ENCODE peak calls at places on chromosomes 2 and 18, in four cellular contexts. One of them, this sample, is unnamed.

GRCh38 chr2:189302274-189302948 is 122.8 kb upstream of the COL5A2 start:
- DNase-seq in HepG2: peak; percentile 5
- DNase-seq in HCT116: no peak
- DNase-seq in K562: no peak
- DNase-seq in this sample: no peak

GRCh38 chr2:166775176-166775575 is 113.1 kb upstream of the XIRP2 start:
- DNase-seq in HepG2: no peak
- DNase-seq in HCT116: no peak
- DNase-seq in K562: no peak
- DNase-seq in this sample: no peak

GRCh38 chr2:240931319-240931949 is 25.3 kb downstream of the CROCC2 start:
- DNase-seq in HepG2: no peak
- DNase-seq in HCT116: no peak
- DNase-seq in K562: no peak
- DNase-seq in this sample: no peak

GRCh38 chr2:174878537-174879147 is 114.4 kb upstream of the CHRNA1 start:
- DNase-seq in HepG2: no peak
- DNase-seq in HCT116: no peak
- DNase-seq in K562: no peak
- DNase-seq in this sample: no peak

GRCh38 chr2:28639836-28640235 is 111.8 kb upstream of the PPP1CB start:
- DNase-seq in HepG2: peak; percentile 75
- DNase-seq in HCT116: no peak
- DNase-seq in K562: no peak
- DNase-seq in this sample: no peak

GRCh38 chr2:73243884-73244570 is 9.9 kb downstream of the CCT7 start:
- DNase-seq in HepG2: no peak
- DNase-seq in HCT116: no peak
- DNase-seq in K562: peak; percentile 20
- DNase-seq in this sample: no peak

GRCh38 chr18:63119647-63120046 is 199.9 kb downstream of the BCL2 start:
- DNase-seq in HepG2: peak; percentile 6
- DNase-seq in HCT116: peak; percentile 31
- DNase-seq in K562: peak; percentile 4
- DNase-seq in this sample: no peak

GRCh38 chr18:26487437-26487836 is 60.9 kb downstream of the KCTD1 start:
- DNase-seq in HepG2: peak; percentile 63
- DNase-seq in HCT116: no peak
- DNase-seq in K562: no peak
- DNase-seq in this sample: no peak

GRCh38 chr2:239033801-239034560 is 186.1 kb downstream of the TWIST2 start:
- DNase-seq in HepG2: no peak
- DNase-seq in HCT116: no peak
- DNase-seq in K562: no peak
- DNase-seq in this sample: no peak

GRCh38 chr2:15763822-15764682 is 172.4 kb downstream of the DDX1 start:
- DNase-seq in HepG2: no peak
- DNase-seq in HCT116: no peak
- DNase-seq in K562: peak; percentile 31
- DNase-seq in this sample: peak; percentile 10

GRCh38 chr2:53095664-53096063 is 671.9 kb upstream of the CHAC2 start:
- DNase-seq in HepG2: no peak
- DNase-seq in HCT116: no peak
- DNase-seq in K562: no peak
- DNase-seq in this sample: no peak

GRCh38 chr2:205776139-205776538 is 93.8 kb downstream of the NRP2 start:
- DNase-seq in HepG2: peak; percentile 62
- DNase-seq in HCT116: peak; percentile 55
- DNase-seq in K562: peak; percentile 56
- DNase-seq in this sample: peak; percentile 64

GRCh38 chr2:37604716-37605115 is 66.7 kb downstream of the CDC42EP3 start:
- DNase-seq in HepG2: no peak
- DNase-seq in HCT116: no peak
- DNase-seq in K562: no peak
- DNase-seq in this sample: no peak

GRCh38 chr2:232761301-232761907 is 15.0 kb downstream of the KCNJ13 start:
- DNase-seq in HepG2: peak; percentile 46
- DNase-seq in HCT116: peak; percentile 28
- DNase-seq in K562: peak; percentile 17
- DNase-seq in this sample: no peak

GRCh38 chr2:176129013-176129796 is at the start of gene HOXD8:
- DNase-seq in HepG2: no peak
- DNase-seq in HCT116: peak; percentile 59
- DNase-seq in K562: peak; percentile 26
- DNase-seq in this sample: no peak
- TF ChIP-seq FOSL1 in HepG2: no peak
- TF ChIP-seq FOSL1 in HCT116: no peak
- TF ChIP-seq FOSL1 in K562: no peak
- TF ChIP-seq FOSL1 in this sample: no peak

GRCh38 chr2:71157124-71157802 is 26.8 kb downstream of the MPHOSPH10 start:
- DNase-seq in HepG2: peak; percentile 41
- DNase-seq in HCT116: peak; percentile 19
- DNase-seq in K562: peak; percentile 71
- DNase-seq in this sample: peak; percentile 43
- TF ChIP-seq ZNF274 in HepG2: no peak
- TF ChIP-seq ZNF274 in HCT116: no peak
- TF ChIP-seq ZNF274 in K562: no peak
- TF ChIP-seq ZNF274 in this sample: no peak

GRCh38 chr2:222945887-222946286 is 85.1 kb downstream of the ACSL3 start:
- DNase-seq in HepG2: no peak
- DNase-seq in HCT116: no peak
- DNase-seq in K562: no peak
- DNase-seq in this sample: no peak
- TF ChIP-seq FOSL1 in HepG2: no peak
- TF ChIP-seq FOSL1 in HCT116: no peak
- TF ChIP-seq FOSL1 in K562: no peak
- TF ChIP-seq FOSL1 in this sample: no peak

DNA sequence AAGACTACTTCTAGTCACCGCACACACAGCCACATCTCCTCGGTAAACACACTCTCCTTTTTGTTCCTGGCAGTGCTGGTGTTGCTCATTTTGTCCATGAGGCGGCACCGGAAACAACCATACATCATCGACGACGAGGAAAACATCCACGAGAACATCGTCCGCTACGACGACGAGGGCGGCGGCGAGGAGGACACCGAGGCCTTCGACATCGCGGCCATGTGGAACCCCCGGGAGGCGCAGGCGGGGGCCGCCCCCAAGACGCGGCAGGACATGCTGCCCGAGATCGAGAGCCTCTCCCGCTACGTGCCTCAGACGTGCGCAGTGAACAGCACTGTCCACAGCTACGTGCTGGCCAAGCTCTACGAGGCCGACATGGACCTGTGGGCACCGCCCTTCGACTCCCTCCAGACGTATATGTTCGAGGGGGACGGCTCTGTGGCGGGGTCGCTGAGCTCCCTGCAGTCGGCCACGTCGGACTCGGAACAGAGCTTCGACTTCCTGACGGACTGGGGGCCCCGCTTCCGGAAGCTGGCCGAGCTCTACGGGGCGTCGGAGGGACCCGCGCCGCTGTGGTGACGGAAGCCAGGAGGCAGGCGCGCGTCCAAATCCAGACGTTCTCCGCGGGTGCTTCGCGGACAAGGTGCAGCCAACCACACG is 221.0 kb downstream of the CDH20 start:
- DNase-seq in HepG2: no peak
- DNase-seq in HCT116: no peak
- DNase-seq in K562: no peak
- DNase-seq in this sample: no peak
- TF ChIP-seq ZNF274 in HepG2: no peak
- TF ChIP-seq ZNF274 in HCT116: no peak
- TF ChIP-seq ZNF274 in K562: no peak
- TF ChIP-seq ZNF274 in this sample: no peak

GRCh38 chr2:72147971-72148369 is 308 bp upstream of the CYP26B1 start:
- DNase-seq in HepG2: no peak
- DNase-seq in HCT116: no peak
- DNase-seq in K562: no peak
- DNase-seq in this sample: no peak
- TF ChIP-seq FOSL1 in HepG2: no peak
- TF ChIP-seq FOSL1 in HCT116: no peak
- TF ChIP-seq FOSL1 in K562: no peak
- TF ChIP-seq FOSL1 in this sample: no peak

DNA sequence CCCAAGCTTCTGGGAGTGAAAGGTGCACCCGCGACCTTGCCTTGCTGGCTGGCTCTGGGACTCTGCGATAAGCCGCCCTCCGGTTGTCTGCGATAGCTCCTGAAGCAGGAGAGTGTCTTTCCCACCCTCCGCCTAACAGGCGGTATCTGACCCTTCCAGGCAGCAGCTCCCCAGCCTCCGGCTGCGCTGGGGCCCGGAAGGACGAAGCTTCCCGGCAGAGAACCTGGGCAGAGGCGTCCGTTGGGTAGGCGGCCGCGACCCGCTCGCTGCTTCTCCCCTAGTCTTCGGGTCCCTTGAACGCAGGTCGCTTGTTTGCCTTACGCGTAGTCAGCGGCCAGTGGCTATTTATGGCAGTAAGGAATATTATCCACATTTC is 446 bp upstream of the RHBDD1 start:
- DNase-seq in HepG2: no peak
- DNase-seq in HCT116: no peak
- DNase-seq in K562: peak; percentile 91
- DNase-seq in this sample: no peak
- TF ChIP-seq ZNF274 in HepG2: no peak
- TF ChIP-seq ZNF274 in HCT116: no peak
- TF ChIP-seq ZNF274 in K562: peak; percentile 27
- TF ChIP-seq ZNF274 in this sample: no peak

GRCh38 chr2:42136832-42137821 is 32.0 kb upstream of the EML4 start:
- DNase-seq in HepG2: peak; percentile 90
- DNase-seq in HCT116: no peak
- DNase-seq in K562: no peak
- DNase-seq in this sample: no peak

GRCh38 chr2:42133771-42134195 is 35.4 kb upstream of the EML4 start:
- DNase-seq in HepG2: no peak
- DNase-seq in HCT116: no peak
- DNase-seq in K562: no peak
- DNase-seq in this sample: no peak

GRCh38 chr2:42138163-42139016 is 30.8 kb upstream of the EML4 start:
- DNase-seq in HepG2: no peak
- DNase-seq in HCT116: no peak
- DNase-seq in K562: no peak
- DNase-seq in this sample: no peak

GRCh38 chr2:42132966-42133641 is 36.0 kb upstream of the EML4 start:
- DNase-seq in HepG2: peak; percentile 98
- DNase-seq in HCT116: peak; percentile 61
- DNase-seq in K562: peak; percentile 78
- DNase-seq in this sample: no peak

GRCh38 chr2:42135381-42136312 is 33.5 kb upstream of the EML4 start:
- DNase-seq in HepG2: peak; percentile 96
- DNase-seq in HCT116: no peak
- DNase-seq in K562: no peak
- DNase-seq in this sample: no peak
- TF ChIP-seq FOSL1 in HepG2: peak; percentile 53
- TF ChIP-seq FOSL1 in HCT116: no peak
- TF ChIP-seq FOSL1 in K562: no peak
- TF ChIP-seq FOSL1 in this sample: no peak

GRCh38 chr18:48222118-48222517 is 187.1 kb downstream of the ZBTB7C start:
- DNase-seq in HepG2: peak; percentile 10
- DNase-seq in HCT116: no peak
- DNase-seq in K562: peak; percentile 9
- DNase-seq in this sample: no peak
- TF ChIP-seq ZNF274 in HepG2: no peak
- TF ChIP-seq ZNF274 in HCT116: no peak
- TF ChIP-seq ZNF274 in K562: no peak
- TF ChIP-seq ZNF274 in this sample: no peak

This sample was measured in H1.